ENCODE peak calls at places on chromosomes 6 and 20, in eight cellular contexts. S is left lobe of liver; J is right lobe of liver; X is SHP77; C is activated naive CD4-positive, alpha-beta T cell; W is RCC 7860; U is germinal center; B is NCI-H2029. L is an unnamed sample.
A peak's percentile ranks its signal among the peaks of the same experiment; 100 is the strongest.

GRCh38 chr6:138923561-138923960 is 64.5 kb downstream of the REPS1 start:
- DNase-seq in B (no peak), C (no peak), X (no peak), S (no peak), U (no peak), J (no peak), W (no peak), L (no peak)

GRCh38 chr6:108874470-108875160 is 26.4 kb downstream of the ARMC2 start:
- DNase-seq in U (no peak), C (no peak), W (no peak), J (no peak), X (no peak), S (no peak), B (no peak), L (no peak)

GRCh38 chr6:70375166-70375565 is 38.1 kb upstream of the FAM135A start:
- DNase-seq in X (no peak), U (no peak), B (no peak), J (no peak), C (no peak), W (peak; percentile 68), S (no peak), L (no peak)

GRCh38 chr6:118263929-118264486 is 284.1 kb upstream of the PLN start:
- DNase-seq in C (no peak), W (no peak), B (no peak), U (no peak), S (no peak), J (no peak), X (no peak), L (no peak)

GRCh38 chr6:55953384-55953783 is 78.0 kb upstream of the BMP5 start:
- DNase-seq in B (no peak), W (peak; percentile 44), C (no peak), U (no peak), S (no peak), X (peak; percentile 11), J (no peak), L (no peak)

GRCh38 chr20:45419188-45420091 is 3.5 kb downstream of the PIGT start:
- DNase-seq in S (peak; percentile 65), C (no peak), B (peak; percentile 97), X (peak; percentile 95), U (peak; percentile 70), W (peak; percentile 100), J (peak; percentile 64), L (no peak)

GRCh38 chr6:135604035-135604865 is 106.7 kb upstream of the AHI1 start:
- DNase-seq in B (no peak), W (no peak), U (no peak), C (no peak), J (no peak), S (no peak), X (peak; percentile 87), L (no peak)

GRCh38 chr6:158226655-158227512 is 58.7 kb downstream of the GTF2H5 start:
- DNase-seq in X (peak; percentile 8), J (no peak), C (no peak), S (no peak), W (no peak), B (no peak), U (no peak), L (no peak)

GRCh38 chr6:4647414-4648365 is 128.5 kb upstream of the CDYL start:
- DNase-seq in B (peak; percentile 88), C (no peak), W (peak; percentile 18), S (peak; percentile 78), U (no peak), X (peak; percentile 77), J (peak; percentile 75), L (peak; percentile 87)

GRCh38 chr20:8082025-8082424 is 50.0 kb upstream of the PLCB1 start:
- DNase-seq in B (no peak), C (no peak), U (peak; percentile 1), J (no peak), W (no peak), S (no peak), X (no peak), L (no peak)

GRCh38 chr6:141151710-141152417 is 980.9 kb upstream of the GJE1 start:
- DNase-seq in U (no peak), X (no peak), C (no peak), S (no peak), W (no peak), J (no peak), B (no peak), L (no peak)

GRCh38 chr20:10551732-10552724 is 116.9 kb downstream of the SLX4IP start:
- DNase-seq in J (no peak), W (no peak), U (no peak), B (no peak), C (no peak), X (no peak), S (no peak), L (no peak)

GRCh38 chr6:151372164-151372563 is 19.2 kb downstream of the ZBTB2 start:
- DNase-seq in B (no peak), W (no peak), J (no peak), S (no peak), U (no peak), X (no peak), C (no peak), L (no peak)

GRCh38 chr20:37504404-37505096 is 16.5 kb upstream of the NNAT start:
- DNase-seq in J (peak; percentile 33), W (no peak), B (no peak), X (peak; percentile 9), U (no peak), S (no peak), C (no peak), L (no peak)

GRCh38 chr6:20584100-20584731 is 50.0 kb downstream of the CDKAL1 start:
- DNase-seq in S (no peak), W (no peak), B (no peak), X (no peak), C (no peak), U (no peak), J (no peak), L (no peak)

GRCh38 chr6:24858154-24858801 is 59.6 kb upstream of the ARMH2 start:
- DNase-seq in J (no peak), S (no peak), W (no peak), U (peak; percentile 54), B (no peak), X (no peak), C (no peak), L (no peak)

GRCh38 chr20:54170026-54170471 is 3.7 kb downstream of the CYP24A1 start:
- DNase-seq in B (no peak), X (no peak), U (no peak), W (no peak), J (no peak), S (no peak), C (no peak), L (no peak)

GRCh38 chr20:20210327-20210726 is 157.6 kb upstream of the INSM1 start:
- DNase-seq in X (peak; percentile 56), B (no peak), U (no peak), J (no peak), C (no peak), S (no peak), W (no peak), L (no peak)

GRCh38 chr20:6993526-6993925 is 226.0 kb downstream of the BMP2 start:
- DNase-seq in W (no peak), B (no peak), U (no peak), C (no peak), S (no peak), J (no peak), X (no peak), L (no peak)